ENCODE peak calls at places on chromosomes 5 and 9, in nine cellular contexts. H, X, A, V, Y, L, F, K and C are unnamed samples.

GRCh38 chr5:73304381-73304780 is 131.4 kb downstream of the TMEM174 start:
- DNase-seq in K (no peak), X (no peak), L (no peak), F (peak), A (no peak), Y (no peak), H (no peak), V (no peak), C (no peak)

GRCh38 chr9:130331061-130331460 is 65.5 kb downstream of the HMCN2 start:
- DNase-seq in X (no peak), Y (no peak), A (no peak), L (no peak), F (no peak), K (no peak), H (no peak), V (no peak), C (no peak)

GRCh38 chr5:39459091-39459490 is 34.3 kb upstream of the DAB2 start:
- DNase-seq in H (no peak), V (no peak), K (no peak), A (no peak), X (no peak), F (no peak), L (peak), Y (no peak), C (peak)

GRCh38 chr9:84617415-84617814 is 52.1 kb upstream of the NTRK2 start:
- DNase-seq in Y (no peak), K (no peak), V (no peak), F (no peak), A (no peak), L (no peak), X (no peak), H (no peak), C (no peak)

GRCh38 chr5:179553875-179554274 is 3.5 kb downstream of the RUFY1 start:
- DNase-seq in V (no peak), H (peak), Y (no peak), F (peak), X (no peak), A (peak), L (peak), K (no peak), C (peak)

GRCh38 chr5:151740336-151740942 is 18.0 kb downstream of the ATOX1 start:
- DNase-seq in X (peak), L (peak), F (peak), H (peak), A (peak), Y (peak), K (no peak), V (peak), C (peak)

GRCh38 chr9:129275626-129276247 is 97.7 kb upstream of the IER5L start:
- DNase-seq in H (peak), F (no peak), V (no peak), K (no peak), L (no peak), A (peak), X (no peak), Y (no peak), C (peak)

GRCh38 chr5:137695651-137696428 is 40.0 kb downstream of the KLHL3 start:
- DNase-seq in K (no peak), V (peak), F (no peak), Y (no peak), X (no peak), L (no peak), A (no peak), H (no peak), C (no peak)

GRCh38 chr5:154421868-154422267 is 23.9 kb upstream of the SAP30L start:
- DNase-seq in F (peak), X (no peak), A (peak), K (no peak), V (no peak), L (peak), H (no peak), Y (peak), C (peak)

GRCh38 chr5:16937023-16937379 is 913 bp upstream of the MYO10 start:
- DNase-seq in H (peak), A (peak), L (no peak), F (no peak), K (no peak), Y (no peak), V (no peak), X (peak), C (no peak)

GRCh38 chr5:639253-639530 is 27.1 kb downstream of the CEP72 start:
- DNase-seq in F (no peak), H (no peak), V (no peak), Y (no peak), A (no peak), L (no peak), X (peak), K (no peak), C (no peak)

GRCh38 chr5:641331-641765 is 29.2 kb downstream of the CEP72 start:
- DNase-seq in V (no peak), K (no peak), Y (no peak), A (no peak), H (no peak), L (no peak), F (no peak), X (no peak), C (no peak)

GRCh38 chr5:638501-639252 is 26.5 kb downstream of the CEP72 start:
- DNase-seq in X (peak), K (no peak), H (no peak), V (no peak), A (no peak), Y (no peak), L (no peak), F (no peak), C (no peak)

GRCh38 chr5:640461-641330 is 28.6 kb downstream of the CEP72 start:
- DNase-seq in K (no peak), F (no peak), V (no peak), H (no peak), A (no peak), L (no peak), X (peak), Y (no peak), C (no peak)

DNA sequence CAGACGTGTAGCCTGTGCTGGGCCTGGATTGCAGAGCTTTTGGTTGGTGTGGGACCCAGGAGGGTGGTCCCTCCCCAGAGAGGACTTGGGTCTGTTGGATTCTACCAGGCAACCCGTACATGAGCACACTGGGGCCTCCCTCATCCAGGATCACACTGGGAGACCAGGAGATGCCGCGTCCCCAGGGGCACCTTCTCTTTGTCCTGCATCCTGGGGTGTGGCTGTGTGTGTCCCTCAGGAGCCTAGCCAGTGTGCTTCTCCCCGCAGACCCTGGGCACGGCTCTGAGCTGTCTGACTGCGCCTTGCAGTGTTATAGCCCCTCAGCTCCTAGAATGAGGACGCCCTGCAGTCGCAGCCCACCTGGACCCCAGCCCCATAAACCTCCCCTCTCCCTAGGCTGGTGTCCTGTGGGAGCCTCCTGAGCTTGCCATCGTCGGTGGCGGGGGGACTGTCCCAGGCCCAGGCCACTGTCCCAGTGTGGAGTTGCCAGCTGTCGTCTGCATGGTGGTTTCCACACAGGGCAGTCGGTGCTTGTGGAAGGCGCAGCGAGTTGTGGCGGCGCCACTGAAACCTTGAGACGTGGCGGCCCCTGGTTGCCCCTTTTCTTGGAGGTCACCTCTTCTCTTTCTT is 27.6 kb downstream of the CEP72 start:
- DNase-seq in K (no peak), Y (no peak), V (no peak), F (no peak), H (no peak), X (peak), L (no peak), A (no peak), C (no peak)
- H3K4me3 ChIP-seq in K (no peak), Y (no peak), V (no peak), F (no peak), H (no peak), X (no peak), L (no peak), A (no peak), C (no peak)

DNA sequence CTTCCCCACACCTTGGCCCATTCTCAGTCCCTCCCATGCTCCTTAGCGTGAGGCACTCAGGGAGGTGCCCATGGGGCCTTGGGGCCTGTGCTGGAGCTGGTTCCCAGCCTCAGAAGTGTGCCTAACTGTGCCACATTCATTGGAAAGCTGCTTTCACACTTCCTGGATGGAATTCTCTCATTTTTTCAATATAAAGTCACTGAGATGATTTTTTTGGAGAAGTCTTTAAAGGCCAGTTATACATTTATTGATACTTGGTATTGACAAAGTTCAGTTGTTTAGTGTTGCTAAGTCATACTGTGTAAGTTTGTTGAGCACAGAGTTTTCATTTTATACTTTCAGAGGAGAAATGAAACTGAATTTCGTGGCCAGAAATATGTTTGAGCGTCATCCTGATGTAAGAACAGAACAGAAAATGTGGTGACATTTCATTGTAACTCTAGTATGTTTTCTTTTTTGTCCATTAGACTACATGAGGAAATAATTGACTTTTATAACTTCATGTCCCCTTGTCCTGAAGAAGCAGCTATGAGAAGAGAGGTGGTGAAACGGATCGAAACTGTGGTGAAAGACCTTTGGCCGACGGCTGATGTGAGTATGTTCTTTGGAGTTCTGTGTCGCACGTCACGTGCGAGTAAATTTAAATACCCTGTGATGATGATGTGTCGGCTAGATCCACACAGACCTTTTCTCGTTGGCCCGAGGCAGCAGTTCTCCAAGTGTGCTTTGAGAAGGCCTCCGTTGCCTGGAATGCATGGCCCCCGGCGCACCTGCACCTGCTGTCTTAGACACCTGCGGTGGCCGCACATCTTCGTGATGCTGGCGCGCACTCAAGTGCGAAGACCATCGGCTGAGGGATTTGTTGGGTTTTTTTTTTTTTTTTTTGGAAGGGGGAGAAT is 24.1 kb downstream of the TENT4A start:
- DNase-seq in Y (no peak), L (no peak), X (no peak), H (no peak), K (peak), A (no peak), F (no peak), V (peak), C (no peak)
- H3K4me3 ChIP-seq in Y (no peak), L (no peak), X (no peak), H (no peak), K (no peak), A (no peak), F (no peak), V (no peak), C (no peak)

GRCh38 chr9:94642526-94642925 is 3.2 kb upstream of the FBP1 start:
- DNase-seq in X (no peak), H (no peak), L (no peak), V (no peak), Y (peak), F (no peak), K (no peak), A (no peak), C (no peak)

GRCh38 chr9:94639996-94640376 is 668 bp upstream of the FBP1 start:
- DNase-seq in F (no peak), V (no peak), Y (no peak), A (peak), L (no peak), X (peak), K (no peak), H (peak), C (no peak)

GRCh38 chr9:94638335-94639044 is 828 bp downstream of the FBP1 start:
- DNase-seq in H (no peak), X (peak), F (no peak), Y (no peak), A (no peak), L (no peak), K (no peak), V (no peak), C (no peak)

GRCh38 chr9:94643176-94643575 is 3.9 kb upstream of the FBP1 start:
- DNase-seq in V (no peak), H (no peak), L (no peak), Y (no peak), K (no peak), A (no peak), X (no peak), F (no peak), C (no peak)

DNA sequence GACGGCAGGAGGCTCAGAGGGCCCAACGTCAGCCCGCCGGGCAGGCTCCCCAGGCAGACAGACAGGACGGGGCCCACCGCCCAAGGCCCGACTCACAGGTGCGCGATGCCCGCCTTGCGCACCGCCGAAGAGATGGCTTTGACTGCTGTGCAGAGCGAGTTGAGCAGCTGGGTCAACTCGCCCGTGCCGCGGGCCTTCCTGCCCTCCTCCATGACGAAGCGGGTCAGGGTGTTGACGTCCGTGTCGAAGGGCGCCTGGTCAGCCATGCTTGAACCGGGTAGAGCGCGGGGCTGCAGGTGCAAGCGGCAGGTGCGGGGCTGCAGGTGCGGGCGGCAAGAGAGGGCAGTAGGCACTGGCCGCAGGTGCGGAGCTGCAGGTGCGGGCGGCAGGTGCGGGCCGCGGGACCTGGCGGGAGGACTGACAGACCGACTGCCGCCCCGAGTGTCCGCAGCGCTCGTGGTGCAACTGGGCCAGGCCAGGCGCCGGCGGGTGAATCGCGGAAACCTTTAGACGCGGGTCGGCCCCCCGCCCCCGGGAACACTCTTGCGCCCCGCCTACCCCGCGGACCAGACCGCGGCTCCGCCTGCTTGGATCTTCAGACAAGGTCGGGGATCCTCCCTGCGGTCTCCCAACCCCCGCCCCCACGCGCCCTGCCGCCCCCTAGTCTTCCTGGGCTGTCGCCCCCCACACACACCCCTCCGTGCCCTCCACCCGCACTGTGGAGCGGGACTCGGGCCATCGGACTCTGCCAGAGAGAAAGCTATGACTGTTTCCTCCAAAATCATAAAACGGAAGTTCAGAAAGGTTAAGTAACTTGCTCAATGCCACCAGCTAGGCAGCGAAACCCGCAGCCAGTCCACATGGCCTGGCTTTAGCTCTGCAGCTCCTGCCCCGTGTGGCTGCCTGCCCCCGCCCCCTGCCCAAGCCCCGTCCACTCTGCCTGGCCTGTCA is at the start of gene FBP1:
- DNase-seq in Y (no peak), V (peak), K (peak), F (no peak), A (peak), H (peak), X (peak), L (no peak), C (peak)
- H3K4me3 ChIP-seq in Y (no peak), V (peak), K (peak), F (peak), A (peak), H (peak), X (peak), L (peak), C (peak)

GRCh38 chr5:50766042-50766441 is 99.6 kb downstream of the PARP8 start:
- DNase-seq in L (peak), H (no peak), A (peak), F (no peak), K (no peak), V (no peak), Y (no peak), X (no peak), C (no peak)
- H3K4me3 ChIP-seq in L (no peak), H (no peak), A (no peak), F (no peak), K (no peak), V (no peak), Y (no peak), X (no peak), C (no peak)

GRCh38 chr9:133121200-133122166 is at the start of gene RALGDS:
- DNase-seq in F (peak), X (peak), H (peak), A (peak), L (peak), V (peak), K (peak), Y (peak), C (peak)

GRCh38 chr9:133124123-133124948 is 3.3 kb upstream of the RALGDS start:
- DNase-seq in L (no peak), V (no peak), F (no peak), H (no peak), A (no peak), Y (no peak), K (no peak), X (no peak), C (no peak)

GRCh38 chr9:133122167-133122550 is 1.1 kb upstream of the RALGDS start:
- DNase-seq in X (no peak), L (no peak), F (no peak), A (no peak), Y (no peak), V (no peak), K (no peak), H (no peak), C (no peak)

GRCh38 chr9:133122605-133122934 is 1.5 kb upstream of the RALGDS start:
- DNase-seq in A (no peak), X (no peak), Y (no peak), K (no peak), L (no peak), H (no peak), V (no peak), F (no peak), C (no peak)

GRCh38 chr9:133122935-133123611 is 2.0 kb upstream of the RALGDS start:
- DNase-seq in K (no peak), A (no peak), V (no peak), H (no peak), X (peak), Y (peak), L (peak), F (no peak), C (peak)
- H3K4me3 ChIP-seq in K (no peak), A (no peak), V (no peak), H (no peak), X (no peak), Y (peak), L (no peak), F (no peak), C (no peak)

DNA sequence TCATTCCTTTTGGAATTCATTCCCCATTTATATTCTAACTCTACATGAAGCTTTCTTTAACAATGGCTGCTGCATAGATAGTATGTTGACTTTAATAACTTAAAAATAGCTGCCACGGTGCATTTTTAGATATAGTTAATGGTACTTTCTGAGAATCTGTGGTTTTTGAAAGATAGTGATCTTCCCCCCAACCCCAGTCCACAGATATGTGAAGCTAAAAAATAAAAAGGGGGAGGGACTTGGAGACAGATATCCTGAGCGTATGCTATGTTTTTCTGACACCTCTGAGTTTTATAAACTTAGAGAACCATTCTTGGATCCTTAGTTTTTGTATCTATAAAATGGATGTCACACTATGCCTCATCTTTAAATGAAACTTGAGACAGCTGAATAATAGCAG is 120.5 kb downstream of the SNX18 start:
- DNase-seq in H (no peak), L (no peak), A (no peak), V (no peak), X (no peak), K (no peak), Y (no peak), F (no peak), C (no peak)
- H3K4me3 ChIP-seq in H (no peak), L (no peak), A (no peak), V (no peak), X (no peak), K (no peak), Y (no peak), F (no peak), C (no peak)

DNA sequence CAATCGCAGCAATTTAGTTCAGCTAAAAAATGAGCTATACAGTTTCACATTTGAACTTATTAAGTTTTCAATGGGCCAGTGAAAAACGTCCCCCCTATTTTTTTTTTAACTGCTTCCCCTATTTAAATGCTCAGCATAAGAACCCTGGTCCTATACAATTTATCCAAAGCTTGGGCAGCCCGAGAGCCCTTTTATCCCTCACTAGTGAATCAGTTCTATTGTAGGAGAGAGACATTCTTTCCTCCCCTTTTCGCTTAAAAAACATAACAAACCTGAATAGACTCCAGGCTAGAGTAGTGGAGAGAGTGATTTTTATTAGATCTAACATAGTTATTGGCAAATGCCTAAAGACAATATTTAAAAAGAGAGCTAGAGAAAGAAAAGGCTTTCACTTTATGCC is 1.4 kb downstream of the LIX1 start:
- DNase-seq in X (no peak), Y (no peak), K (no peak), H (no peak), L (no peak), V (no peak), A (no peak), F (no peak), C (no peak)
- H3K4me3 ChIP-seq in X (no peak), Y (no peak), K (no peak), H (no peak), L (no peak), V (no peak), A (peak), F (no peak), C (no peak)

GRCh38 chr5:99590806-99591205 is 662.0 kb upstream of the CHD1 start:
- DNase-seq in L (no peak), A (no peak), F (no peak), Y (no peak), H (no peak), K (no peak), V (no peak), X (no peak), C (no peak)
- H3K4me3 ChIP-seq in L (no peak), A (no peak), F (no peak), Y (no peak), H (no peak), K (no peak), V (no peak), X (no peak), C (no peak)